ENCODE peak calls at places on chromosomes 3 and 15, in seven cellular contexts. One of them, this sample, is unnamed.

GRCh38 chr3:172512363-172512762 is 10.9 kb downstream of the TNFSF10 start:
- DNase-seq in lower leg skin: peak; percentile 59
- DNase-seq in A549: no peak
- DNase-seq in esophagus squamous epithelium: peak; percentile 3
- DNase-seq in ovary: no peak
- DNase-seq in transverse colon: peak; percentile 67
- DNase-seq in K562: no peak
- DNase-seq in this sample: no peak

GRCh38 chr3:136819784-136820640 is 1.1 kb downstream of the SLC35G2 start:
- DNase-seq in lower leg skin: peak; percentile 30
- DNase-seq in A549: peak; percentile 68
- DNase-seq in esophagus squamous epithelium: no peak
- DNase-seq in ovary: peak; percentile 35
- DNase-seq in transverse colon: peak; percentile 29
- DNase-seq in K562: no peak
- DNase-seq in this sample: peak; percentile 45

GRCh38 chr3:168049366-168049974 is 46.3 kb downstream of the GOLIM4 start:
- DNase-seq in lower leg skin: no peak
- DNase-seq in A549: no peak
- DNase-seq in esophagus squamous epithelium: no peak
- DNase-seq in ovary: no peak
- DNase-seq in transverse colon: no peak
- DNase-seq in K562: no peak
- DNase-seq in this sample: no peak

GRCh38 chr3:58117561-58118305 is 93.0 kb downstream of the DNASE1L3 start:
- DNase-seq in lower leg skin: no peak
- DNase-seq in A549: no peak
- DNase-seq in esophagus squamous epithelium: no peak
- DNase-seq in ovary: peak; percentile 74
- DNase-seq in transverse colon: no peak
- DNase-seq in K562: no peak
- DNase-seq in this sample: no peak

GRCh38 chr3:73580343-73580742 is 44.4 kb downstream of the PDZRN3 start:
- DNase-seq in lower leg skin: peak; percentile 28
- DNase-seq in A549: no peak
- DNase-seq in esophagus squamous epithelium: no peak
- DNase-seq in ovary: peak; percentile 41
- DNase-seq in transverse colon: no peak
- DNase-seq in K562: no peak
- DNase-seq in this sample: no peak

GRCh38 chr15:63065262-63066234 is 23.0 kb downstream of the TPM1 start:
- DNase-seq in lower leg skin: no peak
- DNase-seq in A549: peak; percentile 63
- DNase-seq in esophagus squamous epithelium: no peak
- DNase-seq in ovary: no peak
- DNase-seq in transverse colon: no peak
- DNase-seq in K562: no peak
- DNase-seq in this sample: peak; percentile 40

GRCh38 chr3:177724020-177724638 is 526.8 kb upstream of the TBL1XR1 start:
- DNase-seq in lower leg skin: peak; percentile 71
- DNase-seq in A549: no peak
- DNase-seq in esophagus squamous epithelium: no peak
- DNase-seq in ovary: peak; percentile 50
- DNase-seq in transverse colon: peak; percentile 38
- DNase-seq in K562: no peak
- DNase-seq in this sample: no peak

GRCh38 chr3:81838455-81838854 is 77.0 kb upstream of the GBE1 start:
- DNase-seq in lower leg skin: no peak
- DNase-seq in A549: no peak
- DNase-seq in esophagus squamous epithelium: no peak
- DNase-seq in ovary: no peak
- DNase-seq in transverse colon: no peak
- DNase-seq in K562: no peak
- DNase-seq in this sample: no peak

GRCh38 chr3:54321515-54321914 is 199.2 kb downstream of the CACNA2D3 start:
- DNase-seq in lower leg skin: no peak
- DNase-seq in A549: no peak
- DNase-seq in esophagus squamous epithelium: no peak
- DNase-seq in ovary: no peak
- DNase-seq in transverse colon: peak; percentile 14
- DNase-seq in K562: no peak
- DNase-seq in this sample: no peak

GRCh38 chr3:1082024-1082633 is 10.7 kb upstream of the CNTN6 start:
- DNase-seq in lower leg skin: peak; percentile 17
- DNase-seq in A549: peak; percentile 43
- DNase-seq in esophagus squamous epithelium: no peak
- DNase-seq in ovary: no peak
- DNase-seq in transverse colon: peak; percentile 43
- DNase-seq in K562: peak; percentile 13
- DNase-seq in this sample: peak; percentile 2

GRCh38 chr3:11818033-11818432 is 28.7 kb downstream of the TAMM41 start:
- DNase-seq in lower leg skin: no peak
- DNase-seq in A549: no peak
- DNase-seq in esophagus squamous epithelium: no peak
- DNase-seq in ovary: no peak
- DNase-seq in transverse colon: no peak
- DNase-seq in K562: no peak
- DNase-seq in this sample: no peak

GRCh38 chr3:57923101-57923500 is 85.1 kb upstream of the FLNB start:
- DNase-seq in lower leg skin: no peak
- DNase-seq in A549: no peak
- DNase-seq in esophagus squamous epithelium: no peak
- DNase-seq in ovary: no peak
- DNase-seq in transverse colon: no peak
- DNase-seq in K562: no peak
- DNase-seq in this sample: no peak

GRCh38 chr3:186057594-186057993 is 51.3 kb downstream of the ETV5 start:
- DNase-seq in lower leg skin: no peak
- DNase-seq in A549: peak; percentile 6
- DNase-seq in esophagus squamous epithelium: no peak
- DNase-seq in ovary: no peak
- DNase-seq in transverse colon: no peak
- DNase-seq in K562: no peak
- DNase-seq in this sample: no peak

GRCh38 chr3:154275965-154276364 is 48.3 kb downstream of the DHX36 start:
- DNase-seq in lower leg skin: no peak
- DNase-seq in A549: no peak
- DNase-seq in esophagus squamous epithelium: no peak
- DNase-seq in ovary: no peak
- DNase-seq in transverse colon: no peak
- DNase-seq in K562: no peak
- DNase-seq in this sample: peak; percentile 28

GRCh38 chr15:59879506-59879905 is 124.6 kb upstream of the FOXB1 start:
- DNase-seq in lower leg skin: no peak
- DNase-seq in A549: no peak
- DNase-seq in esophagus squamous epithelium: no peak
- DNase-seq in ovary: no peak
- DNase-seq in transverse colon: no peak
- DNase-seq in K562: no peak
- DNase-seq in this sample: no peak

GRCh38 chr3:11238057-11238456 is 34.1 kb upstream of the ATG7 start:
- DNase-seq in lower leg skin: no peak
- DNase-seq in A549: no peak
- DNase-seq in esophagus squamous epithelium: no peak
- DNase-seq in ovary: no peak
- DNase-seq in transverse colon: no peak
- DNase-seq in K562: no peak
- DNase-seq in this sample: no peak

GRCh38 chr3:42572278-42572677 is 9.5 kb downstream of the SEC22C start:
- DNase-seq in lower leg skin: no peak
- DNase-seq in A549: peak; percentile 45
- DNase-seq in esophagus squamous epithelium: no peak
- DNase-seq in ovary: no peak
- DNase-seq in transverse colon: peak; percentile 30
- DNase-seq in K562: peak; percentile 37
- DNase-seq in this sample: peak; percentile 43

GRCh38 chr15:40282870-40283614 is at the start of gene ANKRD63:
- DNase-seq in lower leg skin: no peak
- DNase-seq in A549: no peak
- DNase-seq in esophagus squamous epithelium: no peak
- DNase-seq in ovary: no peak
- DNase-seq in transverse colon: peak; percentile 36
- DNase-seq in K562: peak; percentile 83
- DNase-seq in this sample: peak; percentile 34

GRCh38 chr3:73572371-73572770 is 52.4 kb downstream of the PDZRN3 start:
- DNase-seq in lower leg skin: no peak
- DNase-seq in A549: no peak
- DNase-seq in esophagus squamous epithelium: no peak
- DNase-seq in ovary: no peak
- DNase-seq in transverse colon: peak; percentile 29
- DNase-seq in K562: no peak
- DNase-seq in this sample: no peak

GRCh38 chr3:152832046-152832445 is 2.9 kb upstream of the P2RY1 start:
- DNase-seq in lower leg skin: no peak
- DNase-seq in A549: no peak
- DNase-seq in esophagus squamous epithelium: no peak
- DNase-seq in ovary: no peak
- DNase-seq in transverse colon: no peak
- DNase-seq in K562: no peak
- DNase-seq in this sample: no peak

GRCh38 chr3:152833089-152833488 is 1.8 kb upstream of the P2RY1 start:
- DNase-seq in lower leg skin: no peak
- DNase-seq in A549: no peak
- DNase-seq in esophagus squamous epithelium: no peak
- DNase-seq in ovary: no peak
- DNase-seq in transverse colon: no peak
- DNase-seq in K562: no peak
- DNase-seq in this sample: no peak

GRCh38 chr3:152835311-152836102 is 576 bp downstream of the P2RY1 start:
- DNase-seq in lower leg skin: peak; percentile 26
- DNase-seq in A549: peak; percentile 70
- DNase-seq in esophagus squamous epithelium: no peak
- DNase-seq in ovary: peak; percentile 65
- DNase-seq in transverse colon: peak; percentile 61
- DNase-seq in K562: peak; percentile 56
- DNase-seq in this sample: peak; percentile 89

GRCh38 chr3:152836269-152836668 is 1.3 kb downstream of the P2RY1 start:
- DNase-seq in lower leg skin: no peak
- DNase-seq in A549: no peak
- DNase-seq in esophagus squamous epithelium: no peak
- DNase-seq in ovary: no peak
- DNase-seq in transverse colon: no peak
- DNase-seq in K562: no peak
- DNase-seq in this sample: no peak

GRCh38 chr3:152834354-152835310 is at the start of gene P2RY1:
- DNase-seq in lower leg skin: peak; percentile 69
- DNase-seq in A549: peak; percentile 76
- DNase-seq in esophagus squamous epithelium: no peak
- DNase-seq in ovary: peak; percentile 70
- DNase-seq in transverse colon: peak; percentile 82
- DNase-seq in K562: peak; percentile 83
- DNase-seq in this sample: peak; percentile 90
- TF ChIP-seq POLR2A in lower leg skin: no peak
- TF ChIP-seq POLR2A in A549: no peak
- TF ChIP-seq POLR2A in esophagus squamous epithelium: peak; percentile 67
- TF ChIP-seq POLR2A in ovary: peak; percentile 31
- TF ChIP-seq POLR2A in transverse colon: peak; percentile 80
- TF ChIP-seq POLR2A in K562: peak; percentile 94
- TF ChIP-seq POLR2A in this sample: peak; percentile 90

GRCh38 chr3:67654099-67654831 is at the start of gene SUCLG2:
- DNase-seq in lower leg skin: peak; percentile 89
- DNase-seq in A549: peak; percentile 85
- DNase-seq in esophagus squamous epithelium: peak; percentile 53
- DNase-seq in ovary: peak; percentile 88
- DNase-seq in transverse colon: peak; percentile 95
- DNase-seq in K562: peak; percentile 71
- DNase-seq in this sample: peak; percentile 87
- TF ChIP-seq POLR2A in lower leg skin: no peak
- TF ChIP-seq POLR2A in A549: peak; percentile 68
- TF ChIP-seq POLR2A in esophagus squamous epithelium: peak; percentile 75
- TF ChIP-seq POLR2A in ovary: peak; percentile 45
- TF ChIP-seq POLR2A in transverse colon: peak; percentile 76
- TF ChIP-seq POLR2A in K562: peak; percentile 80
- TF ChIP-seq POLR2A in this sample: peak; percentile 67

GRCh38 chr15:64156652-64157331 is 5.3 kb downstream of the SNX22 start:
- DNase-seq in lower leg skin: no peak
- DNase-seq in A549: no peak
- DNase-seq in esophagus squamous epithelium: no peak
- DNase-seq in ovary: no peak
- DNase-seq in transverse colon: no peak
- DNase-seq in K562: no peak
- DNase-seq in this sample: no peak
- TF ChIP-seq POLR2A in lower leg skin: no peak
- TF ChIP-seq POLR2A in A549: no peak
- TF ChIP-seq POLR2A in esophagus squamous epithelium: no peak
- TF ChIP-seq POLR2A in ovary: no peak
- TF ChIP-seq POLR2A in transverse colon: no peak
- TF ChIP-seq POLR2A in K562: peak; percentile 7
- TF ChIP-seq POLR2A in this sample: no peak

GRCh38 chr3:125055913-125056705 is at the start of gene HEG1:
- DNase-seq in lower leg skin: peak; percentile 79
- DNase-seq in A549: peak; percentile 51
- DNase-seq in esophagus squamous epithelium: peak; percentile 26
- DNase-seq in ovary: peak; percentile 91
- DNase-seq in transverse colon: peak; percentile 85
- DNase-seq in K562: peak; percentile 66
- DNase-seq in this sample: peak; percentile 63

GRCh38 chr3:125055165-125055912 is 458 bp downstream of the HEG1 start:
- DNase-seq in lower leg skin: no peak
- DNase-seq in A549: no peak
- DNase-seq in esophagus squamous epithelium: no peak
- DNase-seq in ovary: peak; percentile 60
- DNase-seq in transverse colon: no peak
- DNase-seq in K562: peak; percentile 34
- DNase-seq in this sample: no peak

GRCh38 chr3:125053304-125053699 is 2.5 kb downstream of the HEG1 start:
- DNase-seq in lower leg skin: no peak
- DNase-seq in A549: no peak
- DNase-seq in esophagus squamous epithelium: no peak
- DNase-seq in ovary: no peak
- DNase-seq in transverse colon: no peak
- DNase-seq in K562: no peak
- DNase-seq in this sample: no peak

GRCh38 chr3:125052671-125053303 is 3.0 kb downstream of the HEG1 start:
- DNase-seq in lower leg skin: no peak
- DNase-seq in A549: peak; percentile 14
- DNase-seq in esophagus squamous epithelium: no peak
- DNase-seq in ovary: no peak
- DNase-seq in transverse colon: no peak
- DNase-seq in K562: no peak
- DNase-seq in this sample: no peak

DNA sequence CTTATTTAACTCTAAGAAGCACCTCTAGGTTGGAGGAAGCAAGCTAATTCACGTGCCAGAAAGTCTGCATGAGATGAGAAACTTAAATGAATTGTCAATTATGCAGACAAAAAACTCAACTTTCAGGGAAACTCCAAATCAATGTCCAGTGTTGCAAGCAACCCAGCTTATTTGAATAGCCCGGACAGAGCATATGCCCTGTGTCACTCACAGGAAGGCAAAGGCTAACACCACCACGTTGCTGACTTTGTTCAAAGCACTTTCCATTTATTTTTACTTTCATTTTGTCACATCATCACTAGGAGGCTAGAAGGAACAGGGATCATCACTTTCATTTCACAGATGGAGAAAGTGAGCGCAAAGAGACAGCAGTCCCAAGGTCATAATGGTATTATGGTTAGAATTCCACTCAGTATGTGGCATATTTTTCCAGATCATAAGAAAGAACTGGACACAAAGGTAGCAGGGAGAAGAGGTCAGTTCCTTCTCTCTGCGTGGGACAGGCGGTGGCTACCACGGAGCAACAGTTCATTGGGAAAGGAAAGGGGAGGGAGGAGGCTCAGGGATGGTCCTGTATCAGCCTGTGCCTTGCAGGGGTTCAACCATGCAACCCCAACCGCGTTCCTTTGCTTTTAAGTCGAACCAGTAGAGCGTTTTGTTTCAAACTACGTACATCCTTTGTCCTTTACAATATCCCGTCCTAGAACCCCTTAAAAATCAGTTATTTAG is 1.2 kb downstream of the HEG1 start:
- DNase-seq in lower leg skin: no peak
- DNase-seq in A549: peak; percentile 26
- DNase-seq in esophagus squamous epithelium: no peak
- DNase-seq in ovary: peak; percentile 57
- DNase-seq in transverse colon: no peak
- DNase-seq in K562: no peak
- DNase-seq in this sample: no peak
- TF ChIP-seq POLR2A in lower leg skin: no peak
- TF ChIP-seq POLR2A in A549: no peak
- TF ChIP-seq POLR2A in esophagus squamous epithelium: peak; percentile 53
- TF ChIP-seq POLR2A in ovary: peak; percentile 28
- TF ChIP-seq POLR2A in transverse colon: peak; percentile 48
- TF ChIP-seq POLR2A in K562: no peak
- TF ChIP-seq POLR2A in this sample: no peak